ENCODE peak calls at places on chromosomes 3 and 15, in five cellular contexts. D is transverse colon, Y is tibial nerve, R is hepatocyte, C is lung. P is an unnamed sample.

GRCh38 chr15:38176696-38177095 is 75.9 kb upstream of the SPRED1 start:
- DNase-seq in D (no peak), Y (no peak), R (no peak), C (no peak), P (no peak)

GRCh38 chr3:129829640-129830039 is 63.9 kb downstream of the TMCC1 start:
- DNase-seq in D (peak; percentile 23), Y (peak; percentile 45), R (peak; percentile 72), C (no peak), P (peak; percentile 80)

GRCh38 chr3:156180077-156180476 is 59.7 kb downstream of the KCNAB1 start:
- DNase-seq in D (no peak), Y (no peak), R (no peak), C (no peak), P (peak; percentile 88)

GRCh38 chr3:196502775-196503181 is 790 bp downstream of the RNF168 start:
- DNase-seq in D (peak; percentile 57), Y (peak; percentile 33), R (peak; percentile 55), C (peak; percentile 58), P (peak; percentile 94)

GRCh38 chr3:106333911-106334618 is 465.3 kb upstream of the CBLB start:
- DNase-seq in D (no peak), Y (no peak), R (no peak), C (no peak), P (peak; percentile 94)

GRCh38 chr3:11719406-11720219 is 75.9 kb upstream of the VGLL4 start:
- DNase-seq in D (peak; percentile 96), Y (peak; percentile 18), R (peak; percentile 96), C (peak; percentile 92), P (peak; percentile 97)

GRCh38 chr3:46372492-46373359 is 2.0 kb downstream of the CCR5 start:
- DNase-seq in D (no peak), Y (no peak), R (peak; percentile 49), C (no peak), P (peak; percentile 73)

GRCh38 chr3:56019490-56019889 is 448.8 kb downstream of the ERC2 start:
- DNase-seq in D (no peak), Y (no peak), R (no peak), C (no peak), P (no peak)

GRCh38 chr3:171951597-171951996 is 87.8 kb upstream of the FNDC3B start:
- DNase-seq in D (no peak), Y (no peak), R (no peak), C (no peak), P (peak; percentile 87)

GRCh38 chr3:31288641-31289100 is 244.1 kb upstream of the STT3B start:
- DNase-seq in D (peak; percentile 11), Y (peak; percentile 15), R (peak; percentile 64), C (no peak), P (peak; percentile 96)

GRCh38 chr15:63025460-63025859 is 17.1 kb upstream of the TPM1 start:
- DNase-seq in D (no peak), Y (no peak), R (no peak), C (no peak), P (no peak)
- TF ChIP-seq CTCF in D (no peak), Y (no peak), R (no peak), C (no peak), P (peak; percentile 17)

GRCh38 chr3:52237659-52238172 is 1.2 kb downstream of the TWF2 start:
- DNase-seq in D (peak; percentile 76), Y (peak; percentile 76), R (peak; percentile 80), C (peak; percentile 80), P (peak; percentile 91)

GRCh38 chr3:52238761-52239701 is at the start of gene TWF2:
- DNase-seq in D (peak; percentile 85), Y (peak; percentile 51), R (peak; percentile 93), C (peak; percentile 75), P (peak; percentile 86)

GRCh38 chr3:52236424-52236886 is 2.5 kb downstream of the TWF2 start:
- DNase-seq in D (no peak), Y (no peak), R (no peak), C (no peak), P (no peak)

GRCh38 chr3:52238193-52238760 is 681 bp downstream of the TWF2 start:
- DNase-seq in D (no peak), Y (no peak), R (no peak), C (no peak), P (no peak)

DNA sequence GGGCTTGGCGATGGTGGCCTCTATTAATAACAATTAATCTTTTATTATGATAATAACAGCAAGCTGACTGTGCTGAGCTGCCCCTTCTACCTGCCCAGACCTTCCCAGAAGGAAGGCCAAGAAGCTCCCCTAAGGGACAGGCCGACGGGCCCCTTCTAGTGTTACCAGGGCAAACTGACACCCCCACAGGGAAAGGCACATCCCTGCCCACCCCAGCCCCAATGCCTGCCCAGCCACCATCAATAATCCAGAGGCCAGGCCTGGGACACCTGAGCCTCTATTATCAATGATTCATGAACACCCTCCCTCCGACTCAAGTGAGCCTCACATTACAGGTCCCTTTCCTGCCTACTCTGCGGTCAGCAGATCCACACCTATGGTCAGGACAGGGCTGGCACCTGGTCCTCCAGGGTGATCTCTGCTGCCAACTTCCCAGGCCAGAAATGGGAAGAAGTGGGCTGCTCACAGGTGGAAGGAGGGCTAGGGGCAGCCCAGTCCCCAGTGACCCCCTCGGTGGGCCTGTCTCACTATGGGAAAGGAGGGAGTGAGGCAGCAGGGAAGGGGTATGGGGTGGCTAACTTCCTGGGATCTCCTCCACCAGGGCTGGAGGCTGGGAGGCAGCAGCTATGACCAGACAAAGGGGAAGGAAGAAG is 1.8 kb downstream of the TWF2 start:
- DNase-seq in D (no peak), Y (no peak), R (no peak), C (no peak), P (peak; percentile 70)
- H3K4me1 ChIP-seq in D (peaks cover 33% of the 10 kb centered on the region), Y (peaks cover 76% of the 10 kb centered on the region), R (peaks cover 26% of the 10 kb centered on the region), C (peaks cover 13% of the 10 kb centered on the region), P (peaks cover 32% of the 10 kb centered on the region)

GRCh38 chr3:186782542-186783069 is 771 bp upstream of the EIF4A2 start:
- DNase-seq in D (no peak), Y (no peak), R (no peak), C (no peak), P (no peak)
- TF ChIP-seq CTCF in D (no peak), Y (no peak), R (no peak), C (no peak), P (no peak)

DNA sequence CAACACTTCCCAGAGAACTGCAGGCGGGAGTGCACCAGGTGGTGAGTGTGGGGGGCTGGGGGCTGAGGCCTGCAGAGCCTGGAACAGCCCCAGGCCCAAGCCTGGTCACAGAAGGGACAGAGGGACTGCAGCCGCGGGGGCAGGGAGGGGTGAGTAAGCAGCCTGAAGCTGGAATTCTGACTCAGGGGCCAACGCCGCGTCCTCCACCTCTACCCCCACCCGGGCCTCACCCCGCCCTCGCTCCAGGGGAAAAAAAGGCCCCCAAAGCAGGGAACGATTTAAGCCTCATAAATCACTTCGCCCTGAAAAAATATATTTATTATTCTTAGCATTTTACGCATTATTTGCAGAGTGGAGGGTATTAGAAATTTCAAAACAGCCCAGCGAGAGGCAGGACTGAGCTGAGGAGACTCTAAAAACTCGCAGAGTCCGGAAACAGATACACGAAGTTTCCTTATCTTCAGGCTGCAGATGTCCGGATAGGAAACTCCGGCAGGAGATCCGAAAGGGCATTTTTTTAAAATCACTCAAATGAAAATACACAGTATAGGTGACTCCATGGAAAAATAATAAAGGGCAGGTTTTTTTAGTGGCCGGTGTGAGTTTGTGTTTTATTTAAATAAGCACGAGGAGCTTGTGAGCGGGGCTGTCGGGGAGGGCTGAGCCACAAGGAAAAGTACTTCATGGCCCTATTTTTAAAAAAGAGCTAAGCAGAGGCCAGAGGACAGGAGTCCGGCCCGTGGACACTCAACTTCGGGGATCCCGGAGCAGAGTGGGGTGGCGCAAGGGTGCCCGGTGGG is 9.9 kb downstream of the GATA2 start:
- DNase-seq in D (no peak), Y (no peak), R (peak; percentile 56), C (no peak), P (peak; percentile 72)
- H3K4me1 ChIP-seq in D (peaks cover 22% of the 10 kb centered on the region), Y (peaks cover 49% of the 10 kb centered on the region), R (peaks cover 27% of the 10 kb centered on the region), C (no peaks in the 10 kb centered on the region), P (peaks cover 43% of the 10 kb centered on the region)

DNA sequence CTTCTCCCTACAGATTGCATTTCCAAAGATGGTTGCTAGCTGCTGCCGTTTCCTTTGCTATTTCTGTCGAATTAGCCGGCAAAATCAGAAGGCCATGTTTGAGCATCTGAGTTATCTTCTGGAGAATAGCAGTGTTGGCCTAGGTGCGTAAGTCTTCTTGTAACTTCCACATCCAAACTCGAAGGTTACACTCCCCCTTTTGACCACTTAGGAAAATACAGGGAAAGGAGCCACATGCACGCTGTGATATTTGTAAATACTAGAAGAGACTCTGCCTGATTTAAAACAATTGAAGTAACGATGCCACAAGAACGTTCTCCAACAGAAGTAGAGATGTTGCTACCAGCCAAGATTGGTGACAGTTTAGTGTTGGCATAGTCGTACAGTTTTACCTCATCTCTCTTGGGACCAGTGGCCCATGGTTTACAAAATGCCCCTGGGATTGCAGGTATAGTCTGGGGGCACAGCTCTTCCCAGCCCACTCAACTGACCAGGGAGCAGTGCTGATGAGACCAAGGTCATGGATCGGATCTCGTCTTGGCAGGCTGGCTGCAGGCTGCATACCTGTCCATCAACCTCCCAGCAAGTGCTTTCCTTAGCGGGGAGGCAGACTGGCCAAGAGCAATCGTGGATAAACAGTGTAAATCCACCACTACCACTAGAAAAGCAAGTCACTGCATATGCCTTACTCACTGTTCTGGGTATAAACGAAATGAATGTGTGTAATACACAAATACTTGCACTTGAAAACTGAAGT is 268.4 kb upstream of the CHRM5 start:
- DNase-seq in D (no peak), Y (no peak), R (peak; percentile 17), C (no peak), P (peak; percentile 46)
- TF ChIP-seq CTCF in D (no peak), Y (no peak), R (peak; percentile 27), C (no peak), P (peak; percentile 50)

GRCh38 chr3:5190147-5190791 is 2.8 kb downstream of the EDEM1 start:
- DNase-seq in D (no peak), Y (no peak), R (no peak), C (no peak), P (no peak)
- H3K4me1 ChIP-seq in D (peaks cover 18% of the 10 kb centered on the region), Y (peaks cover 74% of the 10 kb centered on the region), R (peaks cover 23% of the 10 kb centered on the region), C (peaks cover 6% of the 10 kb centered on the region), P (peaks cover 57% of the 10 kb centered on the region)

DNA sequence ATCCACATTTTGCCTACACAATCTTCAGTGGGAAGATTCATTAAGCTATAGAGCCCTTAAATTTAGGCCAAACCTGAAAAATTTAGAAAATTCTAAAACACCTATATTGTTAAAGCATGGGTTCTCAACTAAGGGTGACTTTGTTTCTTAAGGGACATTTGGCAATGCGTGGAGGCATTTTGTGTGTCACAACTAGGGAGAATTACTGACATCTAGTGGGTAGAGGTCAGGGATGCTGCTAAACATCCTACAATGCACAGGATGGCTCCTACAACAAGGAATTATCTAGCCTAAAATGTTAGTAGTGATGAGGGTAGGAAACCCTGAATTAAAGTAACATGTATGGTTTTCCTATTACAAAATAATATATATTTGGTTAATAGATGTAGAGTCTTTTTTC is 55.8 kb downstream of the TBC1D5 start:
- DNase-seq in D (no peak), Y (no peak), R (no peak), C (no peak), P (peak; percentile 46)
- TF ChIP-seq CTCF in D (no peak), Y (no peak), R (no peak), C (no peak), P (peak; percentile 59)